ENCODE peak calls at places on chromosomes 3 and 15, in five cellular contexts. W is uterus, C is nucleus accumbens, R is hippocampal formation, Q is SW 1271. P is an unnamed sample.

GRCh38 chr3:39291903-39292329 is 12.1 kb upstream of the CX3CR1 start:
- DNase-seq in R (peak), W (peak), Q (peak), C (peak), P (peak)

GRCh38 chr3:128360243-128360642 is 106.4 kb downstream of the DNAJB8 start:
- DNase-seq in R (no peak), W (no peak), C (no peak), Q (no peak), P (no peak)

GRCh38 chr15:26125664-26126063 is 262.5 kb upstream of the ATP10A start:
- DNase-seq in Q (no peak), R (no peak), C (no peak), W (no peak), P (no peak)

GRCh38 chr3:123816673-123817207 is 67.4 kb downstream of the MYLK start:
- DNase-seq in R (no peak), W (peak), C (no peak), Q (peak), P (no peak)

GRCh38 chr15:54307252-54307902 is 329.1 kb downstream of the UNC13C start:
- DNase-seq in Q (no peak), R (no peak), W (no peak), C (no peak), P (no peak)

GRCh38 chr3:42023380-42023779 is 61.5 kb upstream of the ULK4 start:
- DNase-seq in Q (no peak), C (no peak), R (no peak), W (no peak), P (no peak)

GRCh38 chr3:15217841-15218267 is 11.8 kb downstream of the CAPN7 start:
- DNase-seq in C (no peak), W (no peak), R (no peak), Q (no peak), P (no peak)

GRCh38 chr3:17951241-17951640 is 208.8 kb upstream of the TBC1D5 start:
- DNase-seq in R (no peak), Q (no peak), C (no peak), W (no peak), P (no peak)

GRCh38 chr15:66105286-66105984 is 148.1 kb downstream of the MEGF11 start:
- DNase-seq in C (no peak), W (no peak), R (no peak), Q (no peak), P (no peak)

GRCh38 chr3:111690242-111690641 is 95.1 kb upstream of the ZBED2 start:
- DNase-seq in W (no peak), Q (peak), R (no peak), C (no peak), P (no peak)

GRCh38 chr3:100634493-100635272 is 25.3 kb downstream of the ADGRG7 start:
- DNase-seq in C (no peak), R (no peak), Q (peak), W (no peak), P (no peak)

GRCh38 chr15:73573572-73573971 is 59.6 kb downstream of the NPTN start:
- DNase-seq in R (no peak), Q (no peak), C (no peak), W (peak), P (no peak)

GRCh38 chr15:81859737-81860516 is 185.9 kb downstream of the MEX3B start:
- DNase-seq in Q (no peak), W (no peak), C (no peak), R (no peak), P (no peak)

GRCh38 chr15:45618813-45619212 is 16.0 kb upstream of the SQOR start:
- DNase-seq in R (no peak), Q (no peak), W (no peak), C (no peak), P (no peak)

GRCh38 chr3:5197022-5197421 is 9.5 kb downstream of the EDEM1 start:
- DNase-seq in W (no peak), R (no peak), C (no peak), Q (peak), P (no peak)

GRCh38 chr3:172803489-172803888 is 53.0 kb downstream of the ECT2 start:
- DNase-seq in R (no peak), C (no peak), W (no peak), Q (no peak), P (no peak)

GRCh38 chr15:37107754-37108724 is 7.7 kb upstream of the MEIS2 start:
- DNase-seq in R (no peak), W (no peak), C (no peak), Q (no peak), P (no peak)

GRCh38 chr3:188686319-188686718 is 485.5 kb upstream of the TPRG1 start:
- DNase-seq in Q (no peak), W (no peak), R (no peak), C (no peak), P (no peak)

GRCh38 chr15:85956515-85957275 is 123.0 kb upstream of the AGBL1 start:
- DNase-seq in R (no peak), Q (no peak), C (no peak), W (no peak), P (no peak)

GRCh38 chr3:197456271-197457091 is 99.3 kb downstream of the BDH1 start:
- DNase-seq in R (no peak), C (no peak), Q (no peak), W (peak), P (no peak)

GRCh38 chr3:25420885-25421284 is 7.2 kb upstream of the RARB start:
- DNase-seq in R (no peak), W (no peak), Q (no peak), C (no peak), P (no peak)

GRCh38 chr15:58178668-58179067 is 40.5 kb downstream of the AQP9 start:
- DNase-seq in C (no peak), W (no peak), R (no peak), Q (no peak), P (no peak)

P was measured in hypothalamus.